ENCODE peak calls at places on chromosomes 4 and X, in four cellular contexts. One of them, this sample, is unnamed. For H3K27me3 and H3K36me3, the result is how much of the 10 kb centered on the place peaks cover.

GRCh38 chrX:37000140-37000539 is 8.0 kb upstream of the FAM47C start:
- DNase-seq in BE2C: no peak
- DNase-seq in CD8-positive, alpha-beta T cell: no peak
- DNase-seq in HCT116: no peak
- DNase-seq in this sample: no peak

GRCh38 chr4:120918788-120919187 is 3.7 kb downstream of the PRDM5 start:
- DNase-seq in HCT116: no peak
- DNase-seq in BE2C: no peak
- DNase-seq in CD8-positive, alpha-beta T cell: no peak
- DNase-seq in this sample: peak

GRCh38 chrX:28188526-28188925 is 207.3 kb upstream of the DCAF8L1 start:
- DNase-seq in HCT116: peak
- DNase-seq in CD8-positive, alpha-beta T cell: no peak
- DNase-seq in BE2C: no peak
- DNase-seq in this sample: no peak

GRCh38 chr4:139664442-139664841 is 1.2 kb upstream of the MGST2 start:
- DNase-seq in CD8-positive, alpha-beta T cell: no peak
- DNase-seq in HCT116: no peak
- DNase-seq in BE2C: no peak
- DNase-seq in this sample: no peak

GRCh38 chrX:14357314-14357713 is 172.0 kb upstream of the GLRA2 start:
- DNase-seq in HCT116: no peak
- DNase-seq in BE2C: no peak
- DNase-seq in CD8-positive, alpha-beta T cell: no peak
- DNase-seq in this sample: no peak

GRCh38 chrX:28189011-28189410 is 207.8 kb upstream of the DCAF8L1 start:
- DNase-seq in CD8-positive, alpha-beta T cell: no peak
- DNase-seq in HCT116: peak
- DNase-seq in BE2C: no peak
- DNase-seq in this sample: no peak

GRCh38 chrX:19893722-19894121 is 6.3 kb upstream of the SH3KBP1 start:
- DNase-seq in HCT116: no peak
- DNase-seq in CD8-positive, alpha-beta T cell: no peak
- DNase-seq in BE2C: no peak
- DNase-seq in this sample: no peak

GRCh38 chr4:20528508-20528907 is 171.8 kb upstream of the PACRGL start:
- DNase-seq in CD8-positive, alpha-beta T cell: no peak
- DNase-seq in BE2C: no peak
- DNase-seq in HCT116: no peak
- DNase-seq in this sample: no peak

GRCh38 chr4:140996757-140997156 is 136.5 kb downstream of the RNF150 start:
- DNase-seq in HCT116: no peak
- DNase-seq in CD8-positive, alpha-beta T cell: no peak
- DNase-seq in BE2C: no peak
- DNase-seq in this sample: no peak

GRCh38 chrX:151754042-151754419 is 19.5 kb downstream of the CNGA2 start:
- DNase-seq in HCT116: peak
- DNase-seq in BE2C: no peak
- DNase-seq in CD8-positive, alpha-beta T cell: no peak
- DNase-seq in this sample: peak

GRCh38 chr4:145308598-145308997 is 128.2 kb upstream of the OTUD4 start:
- DNase-seq in HCT116: no peak
- DNase-seq in CD8-positive, alpha-beta T cell: no peak
- DNase-seq in BE2C: no peak
- DNase-seq in this sample: no peak

GRCh38 chr4:102454981-102455690 is 46.0 kb upstream of the NFKB1 start:
- DNase-seq in HCT116: no peak
- DNase-seq in BE2C: no peak
- DNase-seq in CD8-positive, alpha-beta T cell: no peak
- DNase-seq in this sample: no peak

GRCh38 chr4:6087669-6088068 is 69.4 kb upstream of the C4orf50 start:
- DNase-seq in CD8-positive, alpha-beta T cell: no peak
- DNase-seq in HCT116: peak
- DNase-seq in BE2C: peak
- DNase-seq in this sample: peak

GRCh38 chr4:74884282-74884681 is 48.6 kb upstream of the PARM1 start:
- DNase-seq in BE2C: no peak
- DNase-seq in CD8-positive, alpha-beta T cell: no peak
- DNase-seq in HCT116: no peak
- DNase-seq in this sample: no peak
- H3K4me3 ChIP-seq in BE2C: no peak
- H3K4me3 ChIP-seq in CD8-positive, alpha-beta T cell: no peak
- H3K4me3 ChIP-seq in HCT116: no peak
- H3K4me3 ChIP-seq in this sample: no peak

GRCh38 chr4:189228726-189229125 is 711.9 kb upstream of the FRG1 start:
- DNase-seq in HCT116: no peak
- DNase-seq in BE2C: no peak
- DNase-seq in CD8-positive, alpha-beta T cell: no peak
- DNase-seq in this sample: no peak
- H3K27me3 ChIP-seq in HCT116: under half
- H3K27me3 ChIP-seq in BE2C: under half
- H3K27me3 ChIP-seq in CD8-positive, alpha-beta T cell: under half
- H3K27me3 ChIP-seq in this sample: under half

DNA sequence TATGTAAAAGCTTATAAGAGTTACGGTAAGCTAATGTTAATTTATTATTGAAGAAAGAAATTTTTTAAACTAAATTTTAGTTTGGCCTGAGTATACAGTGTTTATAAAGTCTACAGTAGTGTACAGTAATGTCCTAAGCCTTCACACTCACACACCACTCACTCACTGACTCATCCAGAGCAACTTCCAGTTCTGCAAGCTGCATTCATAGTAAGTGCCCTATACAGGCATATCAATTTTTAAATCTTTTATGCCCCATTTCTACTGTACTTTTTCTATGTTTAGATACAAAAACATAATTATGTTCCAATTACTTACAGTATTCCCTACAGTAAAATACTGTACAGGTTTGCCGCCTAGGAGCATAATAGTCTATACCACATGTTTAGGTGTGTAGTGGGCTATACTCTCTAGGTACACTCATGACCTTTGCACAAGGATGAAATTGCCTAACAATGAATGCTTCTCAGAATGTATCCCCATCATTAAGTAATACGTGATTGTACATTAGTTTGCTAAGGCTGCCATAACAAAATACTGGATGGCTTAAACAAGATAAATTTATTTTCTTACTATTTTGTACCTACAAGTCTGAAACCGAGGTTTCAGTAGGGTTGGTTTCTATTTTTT is 333.8 kb upstream of the PCDH7 start:
- DNase-seq in CD8-positive, alpha-beta T cell: no peak
- DNase-seq in HCT116: no peak
- DNase-seq in BE2C: no peak
- DNase-seq in this sample: peak
- H3K36me3 ChIP-seq in CD8-positive, alpha-beta T cell: under half
- H3K36me3 ChIP-seq in HCT116: under half
- H3K36me3 ChIP-seq in BE2C: under half
- H3K36me3 ChIP-seq in this sample: under half

DNA sequence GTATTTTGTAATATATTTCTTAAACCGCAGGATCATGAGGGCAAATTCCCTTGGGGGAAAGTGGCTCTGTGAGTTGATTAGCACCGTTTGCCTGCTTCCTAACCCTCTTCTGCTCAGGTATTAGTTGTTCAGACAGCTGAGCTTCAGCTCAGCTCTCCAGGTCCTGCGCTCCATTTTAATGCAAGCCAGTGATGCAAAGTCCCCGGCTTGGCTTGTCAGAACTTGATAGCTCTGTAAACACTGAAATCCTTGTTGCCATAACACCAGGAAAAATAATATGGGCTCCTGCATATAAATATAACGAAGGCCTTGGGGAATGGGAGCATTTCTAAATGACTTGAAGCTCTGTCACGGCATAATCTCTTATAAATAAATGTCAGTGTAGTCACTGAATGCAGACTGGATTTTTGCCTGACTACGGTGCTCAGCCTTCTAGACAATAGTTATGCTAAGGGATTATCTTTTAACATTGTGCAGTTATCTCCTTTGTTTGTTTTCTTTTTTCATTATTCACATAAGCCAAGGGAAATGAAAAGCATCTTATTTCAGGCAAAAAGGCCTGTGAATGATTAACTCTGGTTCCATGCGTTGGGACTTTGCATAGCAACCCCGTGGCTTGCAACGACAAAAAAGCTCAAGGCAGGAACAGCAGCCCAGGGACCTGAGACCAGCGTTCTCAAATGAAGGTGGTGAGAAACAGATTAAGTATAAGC is 253.2 kb downstream of the SPRY1 start:
- DNase-seq in HCT116: no peak
- DNase-seq in CD8-positive, alpha-beta T cell: no peak
- DNase-seq in BE2C: no peak
- DNase-seq in this sample: peak
- H3K4me3 ChIP-seq in HCT116: no peak
- H3K4me3 ChIP-seq in CD8-positive, alpha-beta T cell: no peak
- H3K4me3 ChIP-seq in BE2C: no peak
- H3K4me3 ChIP-seq in this sample: no peak

GRCh38 chrX:107775000-107775733 is 420 bp downstream of the TSC22D3 start:
- DNase-seq in BE2C: no peak
- DNase-seq in CD8-positive, alpha-beta T cell: peak
- DNase-seq in HCT116: no peak
- DNase-seq in this sample: no peak
- H3K27me3 ChIP-seq in BE2C: under half
- H3K27me3 ChIP-seq in CD8-positive, alpha-beta T cell: under half
- H3K27me3 ChIP-seq in HCT116: under half
- H3K27me3 ChIP-seq in this sample: under half

GRCh38 chrX:48579259-48579658 is 5.0 kb downstream of the RBM3 start:
- DNase-seq in BE2C: no peak
- DNase-seq in HCT116: no peak
- DNase-seq in CD8-positive, alpha-beta T cell: no peak
- DNase-seq in this sample: no peak
- H3K36me3 ChIP-seq in BE2C: half or more
- H3K36me3 ChIP-seq in HCT116: under half
- H3K36me3 ChIP-seq in CD8-positive, alpha-beta T cell: under half
- H3K36me3 ChIP-seq in this sample: under half

GRCh38 chr4:10831727-10832408 is 147.3 kb upstream of the CLNK start:
- DNase-seq in HCT116: no peak
- DNase-seq in BE2C: no peak
- DNase-seq in CD8-positive, alpha-beta T cell: no peak
- DNase-seq in this sample: no peak
- H3K4me3 ChIP-seq in HCT116: no peak
- H3K4me3 ChIP-seq in BE2C: no peak
- H3K4me3 ChIP-seq in CD8-positive, alpha-beta T cell: no peak
- H3K4me3 ChIP-seq in this sample: no peak

GRCh38 chr4:17096692-17097091 is 198.2 kb upstream of the LDB2 start:
- DNase-seq in BE2C: no peak
- DNase-seq in HCT116: no peak
- DNase-seq in CD8-positive, alpha-beta T cell: no peak
- DNase-seq in this sample: no peak
- H3K27me3 ChIP-seq in BE2C: under half
- H3K27me3 ChIP-seq in HCT116: under half
- H3K27me3 ChIP-seq in CD8-positive, alpha-beta T cell: under half
- H3K27me3 ChIP-seq in this sample: under half

DNA sequence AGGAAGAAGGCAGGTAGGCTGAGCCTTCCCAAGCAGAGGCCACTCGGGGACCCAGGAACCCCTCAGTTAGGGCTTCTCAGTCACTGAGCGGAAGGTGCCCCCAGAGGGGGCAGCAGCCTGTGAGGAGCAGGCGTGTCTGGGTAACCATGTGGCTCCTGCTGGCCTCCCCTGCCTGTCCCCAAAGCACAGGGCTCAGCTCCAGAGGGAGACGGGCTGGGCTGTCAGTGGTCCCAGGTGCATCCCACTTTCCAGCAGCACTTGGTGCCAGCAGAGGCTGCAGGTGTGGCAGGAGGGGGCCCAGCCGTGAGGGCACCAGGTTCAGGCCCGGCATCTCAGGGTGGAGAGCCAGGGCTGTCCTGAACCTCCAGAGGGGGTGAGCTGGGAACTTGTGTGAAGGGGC is 22.7 kb downstream of the TACC3 start:
- DNase-seq in HCT116: no peak
- DNase-seq in CD8-positive, alpha-beta T cell: no peak
- DNase-seq in BE2C: no peak
- DNase-seq in this sample: no peak
- H3K36me3 ChIP-seq in HCT116: under half
- H3K36me3 ChIP-seq in CD8-positive, alpha-beta T cell: under half
- H3K36me3 ChIP-seq in BE2C: under half
- H3K36me3 ChIP-seq in this sample: under half

DNA sequence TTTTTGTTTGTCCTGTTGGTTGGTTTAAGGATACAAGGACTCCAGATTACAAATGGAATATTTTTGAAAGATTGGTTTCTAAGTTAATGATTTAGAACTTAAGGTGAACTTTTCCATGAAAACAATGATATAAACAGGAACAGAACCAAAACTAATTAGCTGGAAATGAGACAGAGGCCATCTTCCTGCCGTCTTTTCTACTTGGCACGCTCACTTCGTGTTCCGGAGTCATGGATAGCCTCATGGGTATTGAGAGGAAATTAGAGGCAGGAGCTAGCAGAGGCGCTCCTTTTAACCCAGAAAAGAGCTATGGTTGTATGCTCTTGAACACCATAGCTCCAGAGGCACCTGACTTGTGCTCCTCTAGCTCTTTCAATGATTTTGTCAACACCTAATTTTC is 2.4 kb downstream of the FAM241A start:
- DNase-seq in CD8-positive, alpha-beta T cell: no peak
- DNase-seq in BE2C: no peak
- DNase-seq in HCT116: no peak
- DNase-seq in this sample: peak
- H3K4me3 ChIP-seq in CD8-positive, alpha-beta T cell: no peak
- H3K4me3 ChIP-seq in BE2C: no peak
- H3K4me3 ChIP-seq in HCT116: no peak
- H3K4me3 ChIP-seq in this sample: peak

This sample was measured in MG63.